ENCODE peak calls at places on chromosomes 4 and X, in eight cellular contexts. S is A549, O is K562, N is stomach, T is suprapubic skin, R is tibial nerve, C is ovary, W is transverse colon. A is an unnamed sample.

GRCh38 chr4:156971623-156972369 is at the start of gene PDGFC:
- DNase-seq in R (peak), N (peak), C (peak), W (peak), O (peak), S (peak), T (peak), A (peak)

GRCh38 chr4:24794111-24794860 is 1.1 kb upstream of the SOD3 start:
- DNase-seq in S (no peak), W (peak), T (peak), N (no peak), R (no peak), C (no peak), O (no peak), A (peak)

GRCh38 chr4:4461850-4462249 is 74.9 kb downstream of the NSG1 start:
- DNase-seq in R (no peak), O (no peak), S (no peak), C (no peak), W (peak), N (peak), T (no peak), A (no peak)

GRCh38 chrX:125378205-125378604 is 58.5 kb downstream of the TEX13C start:
- DNase-seq in S (no peak), W (no peak), C (no peak), T (no peak), O (no peak), R (no peak), N (no peak), A (no peak)

GRCh38 chrX:19554786-19555185 is 39.5 kb upstream of the MAP3K15 start:
- DNase-seq in S (no peak), C (no peak), R (no peak), T (no peak), W (no peak), N (no peak), O (no peak), A (no peak)

GRCh38 chrX:10243056-10243455 is 86.3 kb downstream of the CLCN4 start:
- DNase-seq in T (no peak), C (no peak), R (no peak), O (no peak), N (no peak), S (no peak), W (no peak), A (no peak)

GRCh38 chrX:1163231-1163630 is 49.2 kb downstream of the CRLF2 start:
- DNase-seq in N (no peak), W (no peak), T (peak), O (no peak), R (no peak), C (no peak), S (no peak), A (no peak)

GRCh38 chrX:20374866-20375530 is 108.3 kb upstream of the RPS6KA3 start:
- DNase-seq in C (no peak), T (no peak), W (no peak), N (no peak), S (no peak), O (no peak), R (no peak), A (no peak)

GRCh38 chr4:110049951-110050925 is 137.6 kb downstream of the EGF start:
- DNase-seq in R (peak), N (peak), W (peak), T (no peak), S (peak), O (peak), C (no peak), A (no peak)

GRCh38 chrX:14832151-14832550 is 40.7 kb downstream of the FANCB start:
- DNase-seq in C (no peak), O (no peak), R (no peak), N (no peak), T (no peak), S (no peak), W (no peak), A (no peak)

GRCh38 chr4:170400346-170400745 is 310.6 kb upstream of the AADAT start:
- DNase-seq in N (no peak), W (no peak), R (no peak), O (no peak), T (no peak), C (no peak), S (no peak), A (no peak)

GRCh38 chrX:12895856-12896255 is 10.6 kb upstream of the TLR8 start:
- DNase-seq in S (no peak), W (no peak), O (no peak), T (no peak), N (no peak), C (no peak), R (no peak), A (no peak)

GRCh38 chr4:119038465-119038864 is 97.2 kb upstream of the MYOZ2 start:
- DNase-seq in W (no peak), S (no peak), N (no peak), T (no peak), R (no peak), O (no peak), C (no peak), A (no peak)

GRCh38 chrX:40154853-40155616 is 57.3 kb upstream of the BCOR start:
- DNase-seq in S (peak), C (peak), N (peak), W (peak), R (peak), O (peak), T (no peak), A (peak)

GRCh38 chrX:129581904-129582303 is 41.8 kb downstream of the OCRL start:
- DNase-seq in O (no peak), R (no peak), N (no peak), W (no peak), S (no peak), T (no peak), C (no peak), A (no peak)
- TF ChIP-seq EP300 in O (no peak), R (no peak), N (no peak), W (no peak), S (no peak), T (no peak), C (no peak), A (no peak)

GRCh38 chr4:168830777-168831512 is 179.1 kb downstream of the CBR4 start:
- DNase-seq in R (no peak), C (no peak), S (no peak), W (no peak), N (no peak), T (no peak), O (no peak), A (no peak)
- TF ChIP-seq EP300 in R (no peak), C (no peak), S (no peak), W (no peak), N (no peak), T (no peak), O (no peak), A (no peak)

GRCh38 chr4:73523126-73523525 is 41.6 kb downstream of the AFM start:
- DNase-seq in N (no peak), C (no peak), S (no peak), R (no peak), O (no peak), W (no peak), T (no peak), A (no peak)

GRCh38 chr4:73533515-73534422 is 52.2 kb downstream of the AFM start:
- DNase-seq in T (no peak), R (no peak), S (no peak), W (peak), C (no peak), N (no peak), O (no peak), A (no peak)

GRCh38 chr4:73527196-73527595 is 45.7 kb downstream of the AFM start:
- DNase-seq in S (no peak), R (no peak), T (no peak), W (no peak), O (no peak), N (no peak), C (no peak), A (no peak)

GRCh38 chr4:73525611-73526010 is 44.1 kb downstream of the AFM start:
- DNase-seq in S (no peak), R (no peak), N (no peak), O (no peak), C (no peak), T (no peak), W (no peak), A (no peak)

GRCh38 chr4:73528171-73528570 is 46.6 kb downstream of the AFM start:
- DNase-seq in W (no peak), N (no peak), T (no peak), O (no peak), C (no peak), R (no peak), S (peak), A (no peak)
- TF ChIP-seq EP300 in W (no peak), N (no peak), T (no peak), O (no peak), C (no peak), R (no peak), S (no peak), A (no peak)

DNA sequence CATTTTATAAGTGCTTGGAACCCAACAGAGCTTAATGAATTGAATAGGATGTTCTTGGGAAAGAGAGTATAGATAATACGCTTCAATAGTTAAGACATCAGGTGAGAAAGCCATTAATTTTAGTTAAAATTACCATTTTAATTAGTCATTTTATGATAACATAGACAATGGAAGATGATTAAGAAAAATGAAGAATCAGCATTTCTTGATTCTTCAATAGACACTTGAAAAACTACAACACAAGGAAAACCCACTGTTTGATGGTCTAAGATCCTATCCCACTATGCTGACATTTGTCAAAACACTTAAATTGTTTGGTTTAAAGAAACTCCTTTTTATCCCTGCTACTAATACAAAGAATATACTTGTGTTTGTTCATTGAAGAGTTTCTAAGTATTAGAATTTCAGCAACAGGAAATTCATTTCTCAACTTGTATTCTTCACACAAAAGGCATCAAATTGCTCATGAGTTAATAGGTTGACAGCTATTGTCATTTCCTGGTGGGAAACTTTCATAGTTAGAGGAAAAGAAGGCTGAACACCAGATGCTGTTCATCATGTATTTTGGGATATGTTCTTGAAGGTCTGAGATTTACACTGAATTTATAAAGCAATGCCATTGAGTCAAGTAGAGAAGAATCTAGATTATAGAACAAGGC is 9.6 kb upstream of the CXCL2 start:
- DNase-seq in W (no peak), S (no peak), O (no peak), N (no peak), C (no peak), R (no peak), T (no peak), A (no peak)
- TF ChIP-seq EP300 in W (no peak), S (no peak), O (no peak), N (no peak), C (no peak), R (no peak), T (no peak), A (no peak)

DNA sequence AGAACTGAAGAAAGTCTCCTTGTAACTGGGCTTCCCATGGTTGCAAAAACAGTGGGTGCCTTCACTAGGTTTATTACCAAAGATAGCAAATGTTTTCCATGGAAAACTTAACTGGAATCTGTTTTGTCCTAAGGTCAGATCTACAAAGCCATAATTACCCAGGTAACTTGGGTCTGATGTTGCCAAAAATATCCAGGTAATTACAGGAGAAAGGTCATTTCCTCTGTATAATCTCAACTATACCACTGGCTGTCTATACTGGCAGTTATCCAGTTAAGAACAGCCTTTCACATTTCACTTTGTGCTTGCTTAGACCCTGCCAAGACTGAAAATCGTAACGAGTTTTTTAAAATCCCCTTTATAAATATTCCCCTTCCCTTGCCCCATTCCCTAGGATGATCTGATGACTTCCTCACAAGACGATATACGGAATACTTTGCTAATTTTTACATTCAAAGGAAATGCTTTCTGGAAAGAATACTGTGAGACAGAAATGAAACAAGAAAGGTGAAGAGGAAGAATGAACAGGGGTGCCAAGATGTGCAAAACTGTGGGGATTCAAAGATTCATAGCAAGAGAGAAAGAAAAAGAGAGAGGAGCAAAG is 105.5 kb downstream of the MAML3 start:
- DNase-seq in R (no peak), S (no peak), T (no peak), N (no peak), O (no peak), C (no peak), W (no peak), A (no peak)
- TF ChIP-seq EP300 in R (no peak), S (no peak), T (no peak), N (no peak), O (no peak), C (no peak), W (no peak), A (no peak)

GRCh38 chrX:150203249-150203647 is 159.9 kb upstream of the MAMLD1 start:
- DNase-seq in O (no peak), W (no peak), S (no peak), R (no peak), T (no peak), C (no peak), N (no peak), A (no peak)

GRCh38 chrX:150200820-150201287 is 162.3 kb upstream of the MAMLD1 start:
- DNase-seq in R (peak), C (no peak), O (peak), W (peak), T (peak), N (no peak), S (peak), A (peak)

GRCh38 chrX:150201391-150201790 is 161.7 kb upstream of the MAMLD1 start:
- DNase-seq in C (no peak), R (no peak), W (no peak), O (no peak), N (no peak), T (no peak), S (no peak), A (no peak)

GRCh38 chrX:150201841-150202240 is 161.3 kb upstream of the MAMLD1 start:
- DNase-seq in R (no peak), S (no peak), W (no peak), C (no peak), T (no peak), N (no peak), O (no peak), A (no peak)

GRCh38 chrX:150202641-150203248 is 160.4 kb upstream of the MAMLD1 start:
- DNase-seq in T (no peak), S (peak), R (no peak), O (no peak), C (no peak), N (no peak), W (no peak), A (no peak)
- TF ChIP-seq EP300 in T (no peak), S (no peak), R (no peak), O (no peak), C (no peak), N (no peak), W (no peak), A (peak)

GRCh38 chr4:80266902-80267380 is 477 bp downstream of the FGF5 start:
- DNase-seq in T (no peak), R (no peak), S (no peak), C (no peak), O (peak), W (no peak), N (no peak), A (no peak)

GRCh38 chr4:80268936-80269335 is 2.5 kb downstream of the FGF5 start:
- DNase-seq in S (no peak), T (no peak), C (no peak), O (no peak), N (no peak), W (no peak), R (no peak), A (no peak)

GRCh38 chr4:80266267-80266901 is at the start of gene FGF5:
- DNase-seq in R (peak), T (no peak), O (peak), S (no peak), W (peak), N (no peak), C (peak), A (peak)

GRCh38 chr4:80270321-80270720 is 3.9 kb downstream of the FGF5 start:
- DNase-seq in W (no peak), O (no peak), C (no peak), R (no peak), S (no peak), N (no peak), T (no peak), A (no peak)

DNA sequence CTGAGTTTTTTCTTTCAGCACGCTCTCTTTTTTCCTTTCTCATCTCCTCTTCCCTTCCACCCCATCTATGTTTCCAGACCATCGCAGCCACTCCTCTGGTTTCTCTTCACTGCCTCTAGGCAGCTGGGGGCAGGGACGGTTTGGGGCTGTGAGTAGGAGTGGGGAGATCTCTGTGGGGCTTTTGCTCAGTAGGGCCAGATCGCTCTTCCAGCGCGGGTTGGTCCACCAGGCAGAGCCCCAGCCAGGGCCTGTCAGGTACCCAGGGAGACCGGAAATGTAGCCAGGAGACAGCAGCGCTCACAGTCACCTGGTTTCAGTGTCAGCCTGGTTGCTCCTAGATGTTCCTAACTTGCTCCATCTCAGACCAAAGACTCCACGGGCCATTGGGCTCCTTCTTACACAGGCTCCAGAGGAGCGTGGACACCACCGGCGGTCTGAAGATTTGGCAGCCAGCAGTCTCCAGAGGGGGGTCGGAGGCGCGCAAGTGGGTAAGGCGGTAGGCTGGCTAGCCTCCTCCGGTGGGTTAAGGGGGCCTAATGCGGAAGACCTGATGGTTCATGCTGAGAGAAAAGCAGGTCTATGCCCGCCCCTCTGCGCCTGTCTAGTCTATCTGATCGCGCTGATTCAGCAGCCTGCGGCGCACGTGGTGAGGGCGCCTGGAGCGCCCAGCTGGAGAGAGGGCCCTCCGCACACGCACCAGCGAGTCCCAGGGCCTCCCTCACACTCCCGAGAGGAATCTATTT is 1.8 kb downstream of the FGF5 start:
- DNase-seq in R (no peak), N (no peak), W (no peak), O (no peak), S (no peak), T (no peak), C (no peak), A (no peak)
- TF ChIP-seq EP300 in R (no peak), N (no peak), W (no peak), O (no peak), S (no peak), T (no peak), C (no peak), A (no peak)

GRCh38 chr4:153628796-153629315 is 55.2 kb upstream of the TLR2 start:
- DNase-seq in S (no peak), C (no peak), N (no peak), T (no peak), O (no peak), W (no peak), R (no peak), A (no peak)
- TF ChIP-seq EP300 in S (no peak), C (no peak), N (no peak), T (no peak), O (no peak), W (no peak), R (no peak), A (no peak)

DNA sequence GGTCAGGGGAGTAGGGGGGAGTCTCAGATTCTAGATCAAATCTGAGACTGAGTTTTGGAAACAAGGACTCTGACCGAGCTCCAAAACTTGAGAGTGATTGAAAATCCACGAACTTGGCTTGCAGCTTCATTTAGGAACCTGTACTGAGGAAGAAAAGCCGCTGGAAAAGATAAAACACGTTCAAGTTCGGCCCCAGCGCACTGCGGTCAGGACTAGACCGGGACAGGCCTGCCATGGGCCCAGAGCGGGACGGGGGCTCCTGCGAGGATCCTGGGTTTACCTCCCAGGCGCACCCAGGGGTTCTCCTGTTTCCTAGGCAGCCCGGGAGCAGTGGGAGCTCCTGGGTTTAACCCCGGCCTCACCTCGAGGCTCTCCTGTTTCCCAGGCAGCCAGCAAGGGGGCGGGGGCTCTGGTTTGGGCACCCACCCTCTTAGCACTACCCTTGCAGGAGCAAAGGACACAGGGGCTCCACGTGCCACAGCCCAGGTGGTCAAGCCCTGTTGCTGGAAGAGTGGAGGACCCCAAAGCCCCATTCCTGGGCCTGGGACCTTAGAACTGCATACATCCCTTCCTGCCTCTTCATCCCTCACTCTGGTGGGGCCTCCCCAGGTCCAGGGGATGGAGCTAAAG is 74.5 kb downstream of the ABLIM2 start:
- DNase-seq in S (no peak), O (no peak), T (no peak), W (no peak), C (no peak), R (no peak), N (no peak), A (no peak)
- TF ChIP-seq EP300 in S (no peak), O (no peak), T (no peak), W (no peak), C (no peak), R (no peak), N (no peak), A (no peak)

GRCh38 chr4:54958236-54958635 is 167.2 kb downstream of the KDR start:
- DNase-seq in N (no peak), S (no peak), O (no peak), C (no peak), W (no peak), T (no peak), R (no peak), A (no peak)
- TF ChIP-seq EP300 in N (no peak), S (no peak), O (no peak), C (no peak), W (no peak), T (no peak), R (no peak), A (no peak)